ENCODE peak calls at places on chromosomes 13 and 19, in four cellular contexts. Z is dorsolateral prefrontal cortex, S is HCT116, F is body of pancreas. U is an unnamed sample.

GRCh38 chr19:42441047-42441440 is 1.7 kb downstream of the CXCL17 start:
- DNase-seq in Z (no peak), F (no peak), S (no peak), U (no peak)

GRCh38 chr13:94419304-94419943 is 60.1 kb downstream of the DCT start:
- DNase-seq in Z (no peak), S (no peak), F (no peak), U (no peak)

GRCh38 chr13:112672651-112673284 is 17.1 kb upstream of the ATP11A start:
- DNase-seq in Z (no peak), S (no peak), F (no peak), U (no peak)

GRCh38 chr13:24931450-24932217 is 164.3 kb upstream of the PABPC3 start:
- DNase-seq in S (no peak), Z (no peak), F (no peak), U (no peak)

GRCh38 chr19:12872941-12873890 is 8.0 kb downstream of the DNASE2 start:
- DNase-seq in S (no peak), Z (no peak), F (peak; percentile 75), U (peak; percentile 63)

GRCh38 chr19:10604460-10604980 is 17.4 kb upstream of the AP1M2 start:
- DNase-seq in S (no peak), Z (no peak), F (peak; percentile 17), U (no peak)

GRCh38 chr13:109781384-109782065 is 4.9 kb downstream of the IRS2 start:
- DNase-seq in S (no peak), F (no peak), Z (no peak), U (peak; percentile 65)

GRCh38 chr19:621819-622218 is 11.5 kb downstream of the POLRMT start:
- DNase-seq in F (no peak), Z (no peak), S (no peak), U (no peak)

GRCh38 chr19:18438331-18439024 is 545 bp upstream of the ISYNA1 start:
- DNase-seq in S (no peak), Z (no peak), F (peak; percentile 76), U (no peak)

GRCh38 chr19:36686365-36687213 is 823 bp upstream of the ZNF567 start:
- DNase-seq in Z (no peak), S (no peak), F (peak; percentile 28), U (peak; percentile 30)

GRCh38 chr13:100825551-100825950 is 151.0 kb upstream of the TMTC4 start:
- DNase-seq in F (no peak), Z (no peak), S (no peak), U (no peak)

GRCh38 chr13:33509642-33510229 is 224.2 kb upstream of the STARD13 start:
- DNase-seq in Z (no peak), S (no peak), F (peak; percentile 32), U (no peak)

GRCh38 chr13:44906758-44907157 is 82.5 kb downstream of the NUFIP1 start:
- DNase-seq in F (peak; percentile 63), Z (no peak), S (no peak), U (no peak)

GRCh38 chr19:47471733-47472457 is at the start of gene SLC8A2:
- DNase-seq in Z (peak; percentile 40), S (peak; percentile 35), F (peak; percentile 86), U (no peak)

GRCh38 chr19:17090501-17091074 is 15.0 kb downstream of the MYO9B start:
- DNase-seq in S (no peak), Z (no peak), F (no peak), U (no peak)

DNA sequence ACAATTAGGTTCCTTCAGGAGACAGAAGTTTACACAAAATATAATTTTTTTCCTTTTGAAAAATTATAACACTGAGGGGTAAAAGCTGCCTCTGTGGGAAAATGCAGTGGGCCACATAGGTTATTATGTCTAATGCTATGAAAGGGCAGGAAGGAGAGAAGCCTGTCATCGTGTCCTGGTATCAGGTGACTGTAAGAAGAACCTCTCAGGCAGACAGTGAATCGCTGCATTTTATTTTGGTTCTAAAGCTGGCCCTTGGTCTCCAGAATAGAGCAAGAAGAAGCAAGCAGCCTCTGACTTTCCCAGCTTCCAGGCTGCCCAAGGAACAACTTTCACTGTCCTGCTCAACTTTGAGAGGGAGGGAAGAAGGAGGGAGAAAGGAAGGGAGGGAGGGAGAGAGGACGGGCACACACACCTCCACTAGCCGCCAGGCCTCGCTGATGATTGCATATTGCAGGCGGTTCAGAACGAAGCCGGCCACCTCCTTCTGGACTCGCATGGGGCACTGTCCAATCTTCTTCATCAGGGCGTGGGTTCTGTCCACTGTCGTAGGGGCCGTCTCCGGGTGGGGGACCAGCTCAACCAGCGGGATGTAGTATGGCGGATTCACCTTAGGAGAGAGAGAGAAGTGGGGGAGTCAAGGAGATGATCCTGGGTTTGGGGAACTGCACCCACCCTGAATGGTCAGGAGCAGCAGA is 93.8 kb downstream of the CRYL1 start:
- DNase-seq in Z (no peak), F (no peak), S (no peak), U (no peak)
- TF ChIP-seq CTCF in Z (no peak), F (no peak), S (no peak), U (no peak)

DNA sequence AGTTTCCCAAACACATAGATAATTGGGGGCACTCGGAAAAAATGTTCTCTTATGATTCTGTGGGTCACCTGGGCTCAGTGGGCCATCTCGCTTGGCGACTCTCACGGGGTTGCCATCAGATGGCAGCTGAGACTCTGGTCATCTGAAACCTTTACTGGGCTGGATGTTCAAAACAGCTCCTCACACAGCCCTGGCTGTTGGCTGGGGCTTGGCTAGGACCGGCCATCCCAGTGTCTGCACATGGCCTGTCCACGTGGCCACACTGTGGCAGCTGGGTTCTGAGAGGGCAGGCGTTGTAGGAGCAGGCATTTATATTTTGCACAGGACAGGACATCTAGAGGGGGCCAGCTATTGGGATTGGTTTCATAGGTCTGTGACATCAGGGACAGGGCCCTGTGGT is 15.5 kb downstream of the MED25 start:
- DNase-seq in S (no peak), F (no peak), Z (no peak), U (no peak)
- TF ChIP-seq CTCF in S (no peak), F (no peak), Z (no peak), U (no peak)

GRCh38 chr13:114025432-114026127 is 51.7 kb upstream of the C13orf46 start:
- DNase-seq in Z (no peak), F (no peak), S (no peak), U (no peak)
- TF ChIP-seq CTCF in Z (peak; percentile 13), F (no peak), S (no peak), U (no peak)

GRCh38 chr19:49422407-49423277 is 599 bp downstream of the PTH2 start:
- DNase-seq in S (no peak), F (peak; percentile 36), Z (no peak), U (no peak)
- TF ChIP-seq CTCF in S (no peak), F (peak; percentile 24), Z (peak; percentile 55), U (peak; percentile 26)

U was measured in right lobe of liver.